ENCODE peak calls at places on chromosome 2, in six cellular contexts. One of them, this sample, is unnamed.

GRCh38 chr2:172108587-172108930 is 5.9 kb upstream of the DLX2 start:
- DNase-seq in NCI-H748 treated with DMSO at 0.1 percent for 48 hours: no peak
- DNase-seq in anterior cingulate cortex: no peak
- DNase-seq in erythroblast: no peak
- DNase-seq in neural crest cell: no peak
- DNase-seq in iris pigment epithelial cell: no peak
- DNase-seq in this sample: no peak

GRCh38 chr2:69665152-69665551 is 21.6 kb upstream of the AAK1 start:
- DNase-seq in NCI-H748 treated with DMSO at 0.1 percent for 48 hours: no peak
- DNase-seq in anterior cingulate cortex: no peak
- DNase-seq in erythroblast: no peak
- DNase-seq in neural crest cell: no peak
- DNase-seq in iris pigment epithelial cell: no peak
- DNase-seq in this sample: no peak

GRCh38 chr2:207772081-207772843 is 2.6 kb upstream of the FZD5 start:
- DNase-seq in NCI-H748 treated with DMSO at 0.1 percent for 48 hours: no peak
- DNase-seq in anterior cingulate cortex: no peak
- DNase-seq in erythroblast: peak; percentile 69
- DNase-seq in neural crest cell: no peak
- DNase-seq in iris pigment epithelial cell: no peak
- DNase-seq in this sample: no peak

GRCh38 chr2:36729067-36729466 is 32.6 kb downstream of the VIT start:
- DNase-seq in NCI-H748 treated with DMSO at 0.1 percent for 48 hours: no peak
- DNase-seq in anterior cingulate cortex: no peak
- DNase-seq in erythroblast: no peak
- DNase-seq in neural crest cell: no peak
- DNase-seq in iris pigment epithelial cell: peak; percentile 48
- DNase-seq in this sample: peak; percentile 21

GRCh38 chr2:190477563-190478454 is 56.7 kb downstream of the NEMP2 start:
- DNase-seq in NCI-H748 treated with DMSO at 0.1 percent for 48 hours: no peak
- DNase-seq in anterior cingulate cortex: no peak
- DNase-seq in erythroblast: no peak
- DNase-seq in neural crest cell: no peak
- DNase-seq in iris pigment epithelial cell: peak; percentile 20
- DNase-seq in this sample: no peak

GRCh38 chr2:63060079-63060482 is 9.5 kb downstream of the OTX1 start:
- DNase-seq in NCI-H748 treated with DMSO at 0.1 percent for 48 hours: no peak
- DNase-seq in anterior cingulate cortex: no peak
- DNase-seq in erythroblast: peak; percentile 27
- DNase-seq in neural crest cell: no peak
- DNase-seq in iris pigment epithelial cell: peak; percentile 11
- DNase-seq in this sample: no peak

GRCh38 chr2:176148758-176149483 is 2.4 kb upstream of the HOXD4 start:
- DNase-seq in NCI-H748 treated with DMSO at 0.1 percent for 48 hours: no peak
- DNase-seq in anterior cingulate cortex: no peak
- DNase-seq in erythroblast: no peak
- DNase-seq in neural crest cell: no peak
- DNase-seq in iris pigment epithelial cell: no peak
- DNase-seq in this sample: no peak

GRCh38 chr2:164574931-164575330 is 46.4 kb downstream of the GRB14 start:
- DNase-seq in NCI-H748 treated with DMSO at 0.1 percent for 48 hours: no peak
- DNase-seq in anterior cingulate cortex: no peak
- DNase-seq in erythroblast: no peak
- DNase-seq in neural crest cell: no peak
- DNase-seq in iris pigment epithelial cell: no peak
- DNase-seq in this sample: no peak

GRCh38 chr2:120436885-120437603 is 91.1 kb downstream of the INHBB start:
- DNase-seq in NCI-H748 treated with DMSO at 0.1 percent for 48 hours: peak; percentile 29
- DNase-seq in anterior cingulate cortex: no peak
- DNase-seq in erythroblast: peak; percentile 42
- DNase-seq in neural crest cell: no peak
- DNase-seq in iris pigment epithelial cell: peak; percentile 31
- DNase-seq in this sample: peak; percentile 44

GRCh38 chr2:161230959-161231358 is 70.7 kb downstream of the TANK start:
- DNase-seq in NCI-H748 treated with DMSO at 0.1 percent for 48 hours: no peak
- DNase-seq in anterior cingulate cortex: no peak
- DNase-seq in erythroblast: no peak
- DNase-seq in neural crest cell: no peak
- DNase-seq in iris pigment epithelial cell: no peak
- DNase-seq in this sample: no peak

GRCh38 chr2:120828832-120829632 is 93.4 kb downstream of the GLI2 start:
- DNase-seq in NCI-H748 treated with DMSO at 0.1 percent for 48 hours: no peak
- DNase-seq in anterior cingulate cortex: no peak
- DNase-seq in erythroblast: no peak
- DNase-seq in neural crest cell: no peak
- DNase-seq in iris pigment epithelial cell: no peak
- DNase-seq in this sample: no peak